ENCODE peak calls at places on chromosomes 12 and 14, in eight cellular contexts. One of them, this sample, is unnamed.

GRCh38 chr14:94028450-94028826 is 2.3 kb downstream of the OTUB2 start:
- DNase-seq in GM23248: no peak
- DNase-seq in neural progenitor cell: peak
- DNase-seq in GM23338: no peak
- DNase-seq in PC-3: peak
- DNase-seq in OCI-LY7: no peak
- DNase-seq in hepatocyte: no peak
- DNase-seq in SK-N-SH: no peak
- DNase-seq in this sample: no peak

GRCh38 chr14:104865631-104866441 is 768 bp downstream of the CEP170B start:
- DNase-seq in GM23338: peak
- DNase-seq in SK-N-SH: peak
- DNase-seq in neural progenitor cell: peak
- DNase-seq in OCI-LY7: no peak
- DNase-seq in GM23248: peak
- DNase-seq in PC-3: peak
- DNase-seq in hepatocyte: peak
- DNase-seq in this sample: no peak

GRCh38 chr14:59175404-59175803 is 13.1 kb upstream of the DAAM1 start:
- DNase-seq in SK-N-SH: no peak
- DNase-seq in neural progenitor cell: no peak
- DNase-seq in GM23338: no peak
- DNase-seq in hepatocyte: no peak
- DNase-seq in OCI-LY7: peak
- DNase-seq in PC-3: no peak
- DNase-seq in GM23248: no peak
- DNase-seq in this sample: no peak

GRCh38 chr14:88614218-88614907 is 51.5 kb downstream of the ZC3H14 start:
- DNase-seq in GM23338: no peak
- DNase-seq in PC-3: peak
- DNase-seq in SK-N-SH: no peak
- DNase-seq in GM23248: peak
- DNase-seq in OCI-LY7: no peak
- DNase-seq in neural progenitor cell: no peak
- DNase-seq in hepatocyte: no peak
- DNase-seq in this sample: no peak

GRCh38 chr12:60257063-60257462 is 661.2 kb downstream of the SLC16A7 start:
- DNase-seq in GM23338: peak
- DNase-seq in SK-N-SH: no peak
- DNase-seq in PC-3: peak
- DNase-seq in neural progenitor cell: peak
- DNase-seq in GM23248: peak
- DNase-seq in hepatocyte: peak
- DNase-seq in OCI-LY7: no peak
- DNase-seq in this sample: no peak

GRCh38 chr14:97224016-97224415 is 426.8 kb downstream of the VRK1 start:
- DNase-seq in neural progenitor cell: peak
- DNase-seq in GM23338: no peak
- DNase-seq in hepatocyte: no peak
- DNase-seq in PC-3: no peak
- DNase-seq in GM23248: no peak
- DNase-seq in SK-N-SH: no peak
- DNase-seq in OCI-LY7: no peak
- DNase-seq in this sample: no peak

GRCh38 chr14:103157969-103158368 is 34.7 kb downstream of the TNFAIP2 start:
- DNase-seq in OCI-LY7: no peak
- DNase-seq in SK-N-SH: no peak
- DNase-seq in PC-3: no peak
- DNase-seq in GM23338: no peak
- DNase-seq in GM23248: no peak
- DNase-seq in neural progenitor cell: no peak
- DNase-seq in hepatocyte: no peak
- DNase-seq in this sample: no peak

GRCh38 chr12:25789520-25789919 is 169.0 kb upstream of the RASSF8 start:
- DNase-seq in neural progenitor cell: no peak
- DNase-seq in GM23248: peak
- DNase-seq in PC-3: no peak
- DNase-seq in hepatocyte: no peak
- DNase-seq in OCI-LY7: no peak
- DNase-seq in GM23338: no peak
- DNase-seq in SK-N-SH: no peak
- DNase-seq in this sample: no peak

DNA sequence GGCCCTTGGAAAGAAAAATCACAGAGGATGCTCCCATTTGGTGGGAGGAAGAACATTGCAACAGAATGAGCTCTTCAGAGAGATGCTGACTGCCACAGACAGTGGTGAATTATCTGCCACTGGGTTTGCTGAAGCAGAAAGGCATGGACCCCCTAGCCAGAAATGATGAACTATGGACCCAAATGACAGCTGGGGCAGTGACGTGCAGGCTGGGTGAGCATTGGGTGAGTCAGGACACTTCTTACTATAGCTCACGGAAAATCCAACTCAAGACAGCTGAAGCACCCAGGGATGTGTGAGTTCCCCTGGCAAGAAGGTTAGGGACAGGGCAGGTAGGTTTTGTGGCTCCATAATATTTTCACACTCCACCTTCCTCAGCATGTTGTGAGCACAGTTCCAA is 993.2 kb downstream of the BCL11B start:
- DNase-seq in neural progenitor cell: no peak
- DNase-seq in GM23338: no peak
- DNase-seq in PC-3: no peak
- DNase-seq in GM23248: no peak
- DNase-seq in hepatocyte: no peak
- DNase-seq in SK-N-SH: no peak
- DNase-seq in OCI-LY7: no peak
- DNase-seq in this sample: no peak
- TF ChIP-seq EZH2phosphoT487 in neural progenitor cell: no peak
- TF ChIP-seq EZH2phosphoT487 in GM23338: no peak
- TF ChIP-seq EZH2phosphoT487 in PC-3: no peak
- TF ChIP-seq EZH2phosphoT487 in GM23248: no peak
- TF ChIP-seq EZH2phosphoT487 in hepatocyte: no peak
- TF ChIP-seq EZH2phosphoT487 in SK-N-SH: no peak
- TF ChIP-seq EZH2phosphoT487 in OCI-LY7: no peak
- TF ChIP-seq EZH2phosphoT487 in this sample: no peak

DNA sequence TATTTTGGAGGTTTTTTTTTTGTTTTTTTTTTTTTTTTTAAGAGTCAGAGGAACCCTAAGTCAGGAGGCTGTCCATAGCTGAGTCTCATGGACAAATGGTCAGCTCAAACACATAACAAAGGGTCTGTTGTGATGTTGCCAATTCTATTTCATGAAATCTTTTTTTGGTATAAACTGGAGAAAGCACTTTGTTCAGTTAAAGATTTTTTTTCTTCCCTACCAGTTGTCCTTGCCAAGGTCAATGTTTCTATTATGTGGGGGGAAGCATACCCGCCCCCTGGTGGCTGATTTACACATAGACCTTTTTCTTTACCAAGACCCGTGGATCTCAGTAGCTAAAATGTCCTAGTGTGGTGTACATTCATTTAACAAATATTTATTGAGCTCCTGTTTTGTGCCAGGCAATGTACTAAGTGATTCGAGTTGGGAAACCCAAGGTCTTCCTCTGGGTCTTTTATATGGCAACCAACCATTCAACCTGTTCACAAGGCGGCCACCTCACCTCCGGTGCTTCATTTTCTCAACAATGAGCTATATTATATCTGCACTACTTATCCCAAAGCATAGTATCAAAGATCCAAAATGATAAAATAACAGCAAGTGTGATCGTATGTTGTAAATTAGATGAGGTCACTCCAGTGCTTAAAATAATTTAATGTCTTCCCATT is 214.5 kb downstream of the PAH start:
- DNase-seq in SK-N-SH: peak
- DNase-seq in OCI-LY7: peak
- DNase-seq in PC-3: peak
- DNase-seq in GM23338: peak
- DNase-seq in GM23248: peak
- DNase-seq in hepatocyte: peak
- DNase-seq in neural progenitor cell: peak
- DNase-seq in this sample: peak
- TF ChIP-seq EZH2phosphoT487 in SK-N-SH: no peak
- TF ChIP-seq EZH2phosphoT487 in OCI-LY7: no peak
- TF ChIP-seq EZH2phosphoT487 in PC-3: no peak
- TF ChIP-seq EZH2phosphoT487 in GM23338: no peak
- TF ChIP-seq EZH2phosphoT487 in GM23248: no peak
- TF ChIP-seq EZH2phosphoT487 in hepatocyte: no peak
- TF ChIP-seq EZH2phosphoT487 in neural progenitor cell: no peak
- TF ChIP-seq EZH2phosphoT487 in this sample: no peak

DNA sequence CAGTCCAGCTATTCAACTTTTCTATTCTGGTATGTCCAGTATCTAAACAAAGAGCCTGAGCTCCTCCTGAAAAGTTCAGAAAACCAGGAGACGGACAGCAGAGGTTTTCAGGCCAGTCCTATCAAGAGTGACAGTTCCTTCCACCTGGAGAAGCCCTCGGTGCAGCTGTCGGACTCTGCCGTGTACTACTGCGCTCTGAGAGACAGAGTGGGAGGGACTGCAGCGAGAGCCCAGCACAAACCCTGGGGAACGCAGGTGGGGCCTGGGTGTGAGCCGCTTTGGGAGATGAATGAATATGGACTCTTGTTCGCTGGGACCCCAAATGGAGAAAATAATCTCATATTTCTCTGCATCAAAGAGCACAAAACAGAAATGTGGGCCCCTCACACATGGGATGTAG is 329.9 kb upstream of the OR4E1 start:
- DNase-seq in OCI-LY7: no peak
- DNase-seq in SK-N-SH: no peak
- DNase-seq in hepatocyte: no peak
- DNase-seq in PC-3: no peak
- DNase-seq in neural progenitor cell: no peak
- DNase-seq in GM23338: no peak
- DNase-seq in GM23248: no peak
- DNase-seq in this sample: no peak
- TF ChIP-seq EZH2phosphoT487 in OCI-LY7: no peak
- TF ChIP-seq EZH2phosphoT487 in SK-N-SH: no peak
- TF ChIP-seq EZH2phosphoT487 in hepatocyte: no peak
- TF ChIP-seq EZH2phosphoT487 in PC-3: no peak
- TF ChIP-seq EZH2phosphoT487 in neural progenitor cell: no peak
- TF ChIP-seq EZH2phosphoT487 in GM23338: no peak
- TF ChIP-seq EZH2phosphoT487 in GM23248: no peak
- TF ChIP-seq EZH2phosphoT487 in this sample: no peak

GRCh38 chr12:125091401-125091800 is 26.2 kb downstream of the AACS start:
- DNase-seq in SK-N-SH: no peak
- DNase-seq in hepatocyte: no peak
- DNase-seq in GM23338: no peak
- DNase-seq in PC-3: no peak
- DNase-seq in GM23248: no peak
- DNase-seq in OCI-LY7: no peak
- DNase-seq in neural progenitor cell: no peak
- DNase-seq in this sample: no peak

GRCh38 chr12:125092108-125092871 is 27.1 kb downstream of the AACS start:
- DNase-seq in hepatocyte: no peak
- DNase-seq in OCI-LY7: no peak
- DNase-seq in SK-N-SH: no peak
- DNase-seq in GM23248: no peak
- DNase-seq in PC-3: no peak
- DNase-seq in GM23338: no peak
- DNase-seq in neural progenitor cell: no peak
- DNase-seq in this sample: no peak

GRCh38 chr12:125089626-125090025 is 24.4 kb downstream of the AACS start:
- DNase-seq in GM23248: no peak
- DNase-seq in neural progenitor cell: no peak
- DNase-seq in PC-3: no peak
- DNase-seq in hepatocyte: no peak
- DNase-seq in OCI-LY7: no peak
- DNase-seq in GM23338: no peak
- DNase-seq in SK-N-SH: no peak
- DNase-seq in this sample: no peak

GRCh38 chr12:125090437-125090836 is 25.2 kb downstream of the AACS start:
- DNase-seq in hepatocyte: no peak
- DNase-seq in SK-N-SH: no peak
- DNase-seq in GM23248: no peak
- DNase-seq in neural progenitor cell: no peak
- DNase-seq in GM23338: no peak
- DNase-seq in PC-3: no peak
- DNase-seq in OCI-LY7: no peak
- DNase-seq in this sample: no peak

GRCh38 chr12:125089083-125089482 is 23.8 kb downstream of the AACS start:
- DNase-seq in GM23338: peak
- DNase-seq in PC-3: no peak
- DNase-seq in OCI-LY7: no peak
- DNase-seq in neural progenitor cell: no peak
- DNase-seq in hepatocyte: no peak
- DNase-seq in GM23248: no peak
- DNase-seq in SK-N-SH: no peak
- DNase-seq in this sample: no peak
- TF ChIP-seq EZH2phosphoT487 in GM23338: no peak
- TF ChIP-seq EZH2phosphoT487 in PC-3: no peak
- TF ChIP-seq EZH2phosphoT487 in OCI-LY7: no peak
- TF ChIP-seq EZH2phosphoT487 in neural progenitor cell: no peak
- TF ChIP-seq EZH2phosphoT487 in hepatocyte: no peak
- TF ChIP-seq EZH2phosphoT487 in GM23248: no peak
- TF ChIP-seq EZH2phosphoT487 in SK-N-SH: no peak
- TF ChIP-seq EZH2phosphoT487 in this sample: no peak

This sample was measured in MM.1S.